ENCODE peak calls at places on chromosome 16, in five cellular contexts. One of them, this sample, is unnamed.

GRCh38 chr16:72945081-72945480 is 102.8 kb downstream of the ZFHX3 start:
- DNase-seq in A673: no peak
- DNase-seq in Caco-2: no peak
- DNase-seq in DND-41: no peak
- DNase-seq in tibial artery: no peak
- DNase-seq in this sample: no peak

GRCh38 chr16:77172964-77173363 is 18.0 kb upstream of the MON1B start:
- DNase-seq in tibial artery: no peak
- DNase-seq in A673: peak
- DNase-seq in Caco-2: no peak
- DNase-seq in DND-41: no peak
- DNase-seq in this sample: no peak

GRCh38 chr16:87149051-87149450 is 168.1 kb downstream of the C16orf95 start:
- DNase-seq in tibial artery: no peak
- DNase-seq in DND-41: no peak
- DNase-seq in A673: no peak
- DNase-seq in Caco-2: no peak
- DNase-seq in this sample: no peak

GRCh38 chr16:69833357-69833781 is 71.2 kb downstream of the WWP2 start:
- DNase-seq in tibial artery: no peak
- DNase-seq in A673: peak
- DNase-seq in Caco-2: no peak
- DNase-seq in DND-41: no peak
- DNase-seq in this sample: no peak

GRCh38 chr16:11250091-11250785 is 5.8 kb downstream of the SOCS1 start:
- DNase-seq in tibial artery: no peak
- DNase-seq in DND-41: peak
- DNase-seq in Caco-2: no peak
- DNase-seq in A673: no peak
- DNase-seq in this sample: no peak

GRCh38 chr16:4576008-4576407 is 19.9 kb downstream of the C16orf96 start:
- DNase-seq in A673: no peak
- DNase-seq in Caco-2: no peak
- DNase-seq in DND-41: no peak
- DNase-seq in tibial artery: no peak
- DNase-seq in this sample: no peak

GRCh38 chr16:53743149-53743566 is 39.2 kb downstream of the FTO start:
- DNase-seq in Caco-2: no peak
- DNase-seq in tibial artery: no peak
- DNase-seq in DND-41: peak
- DNase-seq in A673: peak
- DNase-seq in this sample: peak

GRCh38 chr16:3825103-3825502 is 55.4 kb downstream of the CREBBP start:
- DNase-seq in Caco-2: no peak
- DNase-seq in A673: no peak
- DNase-seq in tibial artery: no peak
- DNase-seq in DND-41: no peak
- DNase-seq in this sample: no peak

GRCh38 chr16:27322858-27323780 is 9.3 kb downstream of the IL4R start:
- DNase-seq in Caco-2: peak
- DNase-seq in tibial artery: peak
- DNase-seq in DND-41: no peak
- DNase-seq in A673: no peak
- DNase-seq in this sample: no peak

GRCh38 chr16:54437921-54438320 is 151.3 kb upstream of the IRX3 start:
- DNase-seq in tibial artery: no peak
- DNase-seq in DND-41: no peak
- DNase-seq in A673: no peak
- DNase-seq in Caco-2: no peak
- DNase-seq in this sample: no peak

GRCh38 chr16:65312071-65312470 is 190.2 kb upstream of the CDH11 start:
- DNase-seq in A673: no peak
- DNase-seq in tibial artery: no peak
- DNase-seq in DND-41: no peak
- DNase-seq in Caco-2: no peak
- DNase-seq in this sample: no peak

GRCh38 chr16:79597775-79598174 is 2.8 kb downstream of the MAF start:
- DNase-seq in A673: no peak
- DNase-seq in DND-41: no peak
- DNase-seq in tibial artery: no peak
- DNase-seq in Caco-2: no peak
- DNase-seq in this sample: no peak
- H3K4me3 ChIP-seq in A673: no peak
- H3K4me3 ChIP-seq in DND-41: no peak
- H3K4me3 ChIP-seq in tibial artery: peak
- H3K4me3 ChIP-seq in Caco-2: no peak
- H3K4me3 ChIP-seq in this sample: peak

GRCh38 chr16:84735846-84736586 is 36.2 kb downstream of the USP10 start:
- DNase-seq in Caco-2: no peak
- DNase-seq in DND-41: no peak
- DNase-seq in tibial artery: no peak
- DNase-seq in A673: no peak
- DNase-seq in this sample: peak

GRCh38 chr16:84730406-84731106 is 30.8 kb downstream of the USP10 start:
- DNase-seq in Caco-2: peak
- DNase-seq in tibial artery: peak
- DNase-seq in DND-41: peak
- DNase-seq in A673: peak
- DNase-seq in this sample: no peak

GRCh38 chr16:84728853-84729424 is 29.1 kb downstream of the USP10 start:
- DNase-seq in A673: no peak
- DNase-seq in Caco-2: no peak
- DNase-seq in tibial artery: no peak
- DNase-seq in DND-41: no peak
- DNase-seq in this sample: no peak

GRCh38 chr16:84729716-84730320 is 30.0 kb downstream of the USP10 start:
- DNase-seq in tibial artery: no peak
- DNase-seq in Caco-2: no peak
- DNase-seq in A673: no peak
- DNase-seq in DND-41: no peak
- DNase-seq in this sample: no peak

GRCh38 chr16:84732674-84733352 is 33.0 kb downstream of the USP10 start:
- DNase-seq in Caco-2: no peak
- DNase-seq in A673: no peak
- DNase-seq in tibial artery: no peak
- DNase-seq in DND-41: no peak
- DNase-seq in this sample: no peak
- H3K4me3 ChIP-seq in Caco-2: no peak
- H3K4me3 ChIP-seq in A673: no peak
- H3K4me3 ChIP-seq in tibial artery: no peak
- H3K4me3 ChIP-seq in DND-41: no peak
- H3K4me3 ChIP-seq in this sample: no peak

GRCh38 chr16:51134269-51134812 is 16.7 kb downstream of the SALL1 start:
- DNase-seq in Caco-2: no peak
- DNase-seq in A673: no peak
- DNase-seq in tibial artery: no peak
- DNase-seq in DND-41: no peak
- DNase-seq in this sample: no peak
- H3K4me3 ChIP-seq in Caco-2: no peak
- H3K4me3 ChIP-seq in A673: no peak
- H3K4me3 ChIP-seq in tibial artery: no peak
- H3K4me3 ChIP-seq in DND-41: no peak
- H3K4me3 ChIP-seq in this sample: no peak

DNA sequence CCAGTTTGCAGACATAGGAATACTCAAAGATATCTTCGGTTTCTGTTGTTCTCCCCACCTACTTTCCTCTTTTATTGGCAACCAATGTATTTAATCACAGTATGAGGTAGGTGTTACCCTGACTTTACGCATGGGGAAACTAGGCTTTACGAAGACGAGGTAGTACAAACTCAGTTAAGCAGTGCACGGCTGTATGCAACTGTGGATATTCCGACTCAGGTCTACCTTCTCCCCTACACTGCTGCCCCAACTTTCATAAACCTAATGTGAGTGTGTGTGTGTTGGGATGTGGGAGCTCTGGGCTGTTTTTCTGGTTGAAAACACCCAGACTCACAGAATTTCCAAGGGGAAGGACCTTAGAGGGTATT is 1.2 kb upstream of the GPT2 start:
- DNase-seq in A673: no peak
- DNase-seq in DND-41: no peak
- DNase-seq in Caco-2: no peak
- DNase-seq in tibial artery: no peak
- DNase-seq in this sample: no peak
- H3K4me3 ChIP-seq in A673: no peak
- H3K4me3 ChIP-seq in DND-41: no peak
- H3K4me3 ChIP-seq in Caco-2: no peak
- H3K4me3 ChIP-seq in tibial artery: no peak
- H3K4me3 ChIP-seq in this sample: no peak

GRCh38 chr16:81713796-81714195 is 65.3 kb upstream of the PLCG2 start:
- DNase-seq in Caco-2: no peak
- DNase-seq in A673: no peak
- DNase-seq in tibial artery: no peak
- DNase-seq in DND-41: no peak
- DNase-seq in this sample: no peak

GRCh38 chr16:81711609-81712329 is 67.3 kb upstream of the PLCG2 start:
- DNase-seq in tibial artery: no peak
- DNase-seq in A673: peak
- DNase-seq in Caco-2: no peak
- DNase-seq in DND-41: no peak
- DNase-seq in this sample: no peak

GRCh38 chr16:81713295-81713772 is 65.8 kb upstream of the PLCG2 start:
- DNase-seq in tibial artery: no peak
- DNase-seq in A673: no peak
- DNase-seq in DND-41: no peak
- DNase-seq in Caco-2: no peak
- DNase-seq in this sample: no peak

GRCh38 chr16:81714593-81714992 is 64.5 kb upstream of the PLCG2 start:
- DNase-seq in A673: no peak
- DNase-seq in Caco-2: no peak
- DNase-seq in DND-41: no peak
- DNase-seq in tibial artery: no peak
- DNase-seq in this sample: no peak

GRCh38 chr16:81712681-81713080 is 66.4 kb upstream of the PLCG2 start:
- DNase-seq in A673: no peak
- DNase-seq in Caco-2: no peak
- DNase-seq in tibial artery: no peak
- DNase-seq in DND-41: no peak
- DNase-seq in this sample: no peak
- H3K4me3 ChIP-seq in A673: no peak
- H3K4me3 ChIP-seq in Caco-2: no peak
- H3K4me3 ChIP-seq in tibial artery: no peak
- H3K4me3 ChIP-seq in DND-41: no peak
- H3K4me3 ChIP-seq in this sample: no peak

GRCh38 chr16:30995927-30996323 is 10.9 kb downstream of the HSD3B7 start:
- DNase-seq in Caco-2: no peak
- DNase-seq in DND-41: no peak
- DNase-seq in A673: no peak
- DNase-seq in tibial artery: no peak
- DNase-seq in this sample: no peak
- H3K4me3 ChIP-seq in Caco-2: peak
- H3K4me3 ChIP-seq in DND-41: no peak
- H3K4me3 ChIP-seq in A673: no peak
- H3K4me3 ChIP-seq in tibial artery: no peak
- H3K4me3 ChIP-seq in this sample: no peak

GRCh38 chr16:8865145-8865882 is 3.5 kb downstream of the CARHSP1 start:
- DNase-seq in tibial artery: no peak
- DNase-seq in DND-41: no peak
- DNase-seq in Caco-2: no peak
- DNase-seq in A673: no peak
- DNase-seq in this sample: no peak
- H3K4me3 ChIP-seq in tibial artery: no peak
- H3K4me3 ChIP-seq in DND-41: peak
- H3K4me3 ChIP-seq in Caco-2: no peak
- H3K4me3 ChIP-seq in A673: peak
- H3K4me3 ChIP-seq in this sample: no peak

GRCh38 chr16:85613609-85614337 is 651 bp downstream of the GSE1 start:
- DNase-seq in tibial artery: peak
- DNase-seq in A673: peak
- DNase-seq in DND-41: peak
- DNase-seq in Caco-2: peak
- DNase-seq in this sample: no peak

GRCh38 chr16:85615014-85615851 is 2.1 kb downstream of the GSE1 start:
- DNase-seq in A673: peak
- DNase-seq in tibial artery: peak
- DNase-seq in Caco-2: peak
- DNase-seq in DND-41: no peak
- DNase-seq in this sample: peak

GRCh38 chr16:85612801-85613608 is at the start of gene GSE1:
- DNase-seq in DND-41: peak
- DNase-seq in tibial artery: peak
- DNase-seq in Caco-2: peak
- DNase-seq in A673: peak
- DNase-seq in this sample: peak

GRCh38 chr16:85615852-85616607 is 2.9 kb downstream of the GSE1 start:
- DNase-seq in DND-41: peak
- DNase-seq in tibial artery: peak
- DNase-seq in A673: peak
- DNase-seq in Caco-2: peak
- DNase-seq in this sample: peak

GRCh38 chr16:85614338-85615013 is 1.4 kb downstream of the GSE1 start:
- DNase-seq in Caco-2: no peak
- DNase-seq in tibial artery: no peak
- DNase-seq in DND-41: no peak
- DNase-seq in A673: no peak
- DNase-seq in this sample: no peak
- H3K4me3 ChIP-seq in Caco-2: peak
- H3K4me3 ChIP-seq in tibial artery: peak
- H3K4me3 ChIP-seq in DND-41: no peak
- H3K4me3 ChIP-seq in A673: peak
- H3K4me3 ChIP-seq in this sample: no peak